ENCODE peak calls at places on chromosomes 11 and 22, in six cellular contexts. W is gastrocnemius medialis, Z is adrenal gland, C is uterus, D is lung, E is PC-9. N is an unnamed sample. For H3K4me1, the result is how much of the 10 kb centered on the place peaks cover.

GRCh38 chr22:29737251-29738117 is 17.7 kb downstream of the CABP7 start:
- DNase-seq in W (no peak), D (no peak), Z (peak), C (no peak), E (no peak), N (no peak)

GRCh38 chr11:12680940-12681258 is 6.7 kb downstream of the TEAD1 start:
- DNase-seq in E (no peak), W (no peak), D (no peak), C (no peak), Z (no peak), N (no peak)

GRCh38 chr11:122633219-122633829 is 22.2 kb upstream of the UBASH3B start:
- DNase-seq in W (no peak), D (no peak), E (no peak), C (no peak), Z (peak), N (no peak)

GRCh38 chr11:35404397-35404775 is 15.0 kb downstream of the SLC1A2 start:
- DNase-seq in Z (peak), C (no peak), D (peak), E (peak), W (no peak), N (no peak)

GRCh38 chr11:808427-809286 is 1.1 kb upstream of the RPLP2 start:
- DNase-seq in W (peak), E (no peak), Z (no peak), C (no peak), D (no peak), N (no peak)

GRCh38 chr11:102986815-102987214 is 31.3 kb upstream of the MMP13 start:
- DNase-seq in C (no peak), E (no peak), D (no peak), W (no peak), Z (no peak), N (no peak)

GRCh38 chr22:27068121-27068520 is 410.7 kb downstream of the MIAT start:
- DNase-seq in E (no peak), W (no peak), D (no peak), C (no peak), Z (no peak), N (no peak)

GRCh38 chr11:75801362-75802021 is 13.5 kb upstream of the UVRAG start:
- DNase-seq in E (no peak), D (no peak), W (peak), Z (peak), C (no peak), N (no peak)

DNA sequence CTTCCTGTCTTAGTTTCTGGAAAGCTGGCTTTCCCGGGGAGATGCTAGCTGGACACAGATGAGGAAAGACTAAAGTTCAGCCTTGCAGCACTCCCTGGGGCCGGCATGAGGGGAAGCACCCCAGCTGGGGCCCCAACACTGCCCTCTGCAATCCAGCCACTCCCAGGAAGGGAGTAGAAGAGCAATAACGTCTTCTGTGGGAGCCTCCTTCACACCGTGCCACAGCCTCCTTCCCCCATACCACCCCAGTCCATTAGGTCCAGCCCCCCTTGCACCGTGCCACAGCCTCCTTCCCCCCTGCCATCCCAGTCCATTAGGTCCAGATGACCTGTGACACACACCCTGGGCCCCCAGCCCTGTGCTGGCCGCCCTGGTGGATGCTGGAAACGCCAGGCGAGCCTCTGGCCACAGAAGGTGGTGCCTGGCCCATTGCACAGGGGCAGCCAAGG is 44.1 kb upstream of the PRDM11 start:
- DNase-seq in D (no peak), W (no peak), C (no peak), E (no peak), Z (no peak), N (no peak)
- H3K27ac ChIP-seq in D (no peak), W (no peak), C (no peak), E (no peak), Z (no peak), N (no peak)

DNA sequence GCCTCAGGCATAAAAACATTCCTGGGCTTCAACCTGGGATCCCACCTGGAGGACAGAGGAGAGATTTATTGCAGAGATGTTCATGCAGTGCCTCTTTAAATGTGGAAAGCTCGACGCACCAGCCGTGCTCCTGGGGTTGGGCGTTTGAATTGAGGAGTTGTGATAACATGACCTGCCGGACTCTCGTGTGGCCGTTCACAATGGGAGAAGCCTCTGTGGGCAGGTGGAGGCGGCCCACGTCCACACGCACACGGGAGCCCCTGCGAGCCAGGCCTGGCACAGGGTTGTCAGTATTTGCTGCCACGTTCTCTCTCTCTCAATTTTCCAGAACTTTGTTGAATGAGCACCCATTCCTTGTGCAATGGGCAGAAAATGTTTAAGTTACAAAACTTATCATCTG is 58.3 kb upstream of the PPARA start:
- DNase-seq in C (no peak), Z (no peak), W (no peak), D (no peak), E (no peak), N (no peak)
- H3K4me1 ChIP-seq in C (half or more), Z (half or more), W (half or more), D (half or more), E (under half), N (half or more)

GRCh38 chr22:17951315-17951714 is 73.0 kb downstream of the MICAL3 start:
- DNase-seq in C (no peak), D (no peak), E (no peak), Z (no peak), W (no peak), N (no peak)
- H3K27ac ChIP-seq in C (no peak), D (peak), E (no peak), Z (peak), W (peak), N (no peak)

DNA sequence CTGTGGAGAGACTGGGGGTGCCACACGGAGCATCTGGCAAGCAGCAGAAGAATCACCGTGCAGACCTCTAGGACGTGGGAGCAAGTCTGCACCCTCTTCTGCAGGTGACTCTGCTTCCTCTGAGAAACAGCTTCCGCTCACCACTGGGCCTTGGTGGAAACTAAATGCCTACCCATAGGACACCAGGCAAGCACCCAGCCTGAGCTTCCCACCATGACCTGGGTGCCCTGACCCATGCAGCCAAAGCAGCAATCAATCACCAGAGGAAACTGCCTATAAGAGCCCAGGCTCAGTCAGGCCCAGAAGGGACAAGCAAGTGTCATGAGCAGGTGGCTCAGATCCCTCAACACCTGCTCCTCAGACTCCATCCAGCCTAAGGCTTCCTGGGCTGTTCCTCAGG is 63.4 kb downstream of the IGLL5 start:
- DNase-seq in W (no peak), C (no peak), Z (no peak), D (no peak), E (no peak), N (no peak)
- H3K4me1 ChIP-seq in W (under half), C (under half), Z (under half), D (under half), E (under half), N (under half)

DNA sequence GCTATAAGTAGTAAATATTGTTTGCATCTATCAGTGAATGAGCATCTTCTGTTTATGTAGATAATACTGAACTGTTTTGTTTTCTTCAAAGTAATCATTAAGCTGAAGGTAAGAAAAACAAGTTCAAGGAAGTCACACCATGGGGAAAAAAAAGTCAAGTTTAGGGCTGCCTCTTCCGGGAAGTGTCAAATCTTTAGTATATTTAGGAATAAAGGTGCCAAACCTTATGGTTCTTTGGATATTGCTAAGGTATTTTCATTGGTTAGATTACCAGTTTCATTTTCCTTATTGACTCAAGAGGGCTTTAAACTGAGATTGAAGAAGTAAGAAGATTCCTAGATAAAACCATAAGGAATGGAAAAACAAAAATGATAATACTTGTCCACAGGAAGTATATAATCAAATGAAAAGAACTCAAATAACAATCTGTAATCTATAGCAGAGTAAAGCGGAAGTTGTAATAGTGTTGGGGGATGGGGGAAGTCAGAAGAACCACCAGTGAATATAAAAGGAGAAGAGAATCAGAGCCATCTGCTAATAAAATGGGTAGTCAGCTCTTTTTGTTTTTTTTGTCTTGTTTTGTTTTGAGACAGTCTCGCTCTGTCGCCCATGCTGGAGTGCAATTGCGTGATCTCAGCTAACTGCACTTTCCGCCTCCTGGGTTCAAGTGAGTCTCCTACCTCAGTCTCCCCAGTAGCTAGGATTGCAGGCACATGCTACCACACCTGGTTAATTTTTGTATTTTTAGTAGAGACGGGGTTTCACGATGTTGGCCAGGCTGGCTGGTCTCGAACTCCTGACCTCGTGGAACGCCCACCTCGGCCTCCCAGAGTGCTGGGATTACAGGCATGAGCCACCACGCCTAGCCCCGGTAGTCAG is 2.3 kb downstream of the ATM start:
- DNase-seq in E (no peak), D (no peak), C (no peak), W (no peak), Z (no peak), N (no peak)
- H3K27ac ChIP-seq in E (no peak), D (peak), C (peak), W (peak), Z (peak), N (no peak)

DNA sequence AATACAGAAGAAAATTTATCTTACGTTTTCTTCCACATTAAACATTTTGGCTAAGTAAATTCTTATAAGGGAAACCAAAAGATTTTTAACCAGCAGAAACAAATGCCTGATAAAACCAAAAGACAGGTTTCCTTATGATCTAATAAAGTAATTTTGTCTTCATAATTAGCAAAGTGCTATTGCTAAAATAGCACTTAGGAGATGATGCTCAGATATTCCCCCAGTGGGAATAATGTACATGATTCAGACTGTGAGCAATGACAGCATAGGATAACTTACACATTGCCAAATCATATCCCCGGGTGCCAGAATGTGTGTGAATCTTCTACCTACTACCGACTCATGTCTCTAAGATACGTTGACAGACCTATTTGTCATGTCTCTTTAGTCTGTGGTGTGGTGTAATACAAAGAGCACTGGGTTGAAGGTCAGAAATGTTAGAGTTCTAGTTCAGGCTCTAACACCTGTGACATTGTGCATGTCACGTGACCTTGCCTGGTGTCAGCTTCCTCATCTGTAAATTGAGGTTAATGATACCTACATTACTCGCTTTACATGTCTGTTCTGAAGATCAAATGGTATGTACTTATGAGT is 30.9 kb upstream of the PICALM start:
- DNase-seq in Z (no peak), W (no peak), E (peak), D (no peak), C (no peak), N (no peak)
- H3K4me1 ChIP-seq in Z (under half), W (under half), E (under half), D (under half), C (under half), N (under half)

GRCh38 chr11:9858822-9859221 is 194.9 kb downstream of the SWAP70 start:
- DNase-seq in Z (no peak), E (no peak), D (no peak), W (no peak), C (no peak), N (no peak)

GRCh38 chr11:9861860-9862725 is 198.2 kb downstream of the SWAP70 start:
- DNase-seq in Z (peak), E (peak), D (peak), W (peak), C (peak), N (no peak)

GRCh38 chr11:9859491-9860305 is 195.8 kb downstream of the SWAP70 start:
- DNase-seq in D (no peak), E (no peak), Z (no peak), W (no peak), C (no peak), N (no peak)

GRCh38 chr11:9858218-9858617 is 194.3 kb downstream of the SWAP70 start:
- DNase-seq in D (no peak), C (no peak), W (no peak), E (no peak), Z (no peak), N (no peak)

DNA sequence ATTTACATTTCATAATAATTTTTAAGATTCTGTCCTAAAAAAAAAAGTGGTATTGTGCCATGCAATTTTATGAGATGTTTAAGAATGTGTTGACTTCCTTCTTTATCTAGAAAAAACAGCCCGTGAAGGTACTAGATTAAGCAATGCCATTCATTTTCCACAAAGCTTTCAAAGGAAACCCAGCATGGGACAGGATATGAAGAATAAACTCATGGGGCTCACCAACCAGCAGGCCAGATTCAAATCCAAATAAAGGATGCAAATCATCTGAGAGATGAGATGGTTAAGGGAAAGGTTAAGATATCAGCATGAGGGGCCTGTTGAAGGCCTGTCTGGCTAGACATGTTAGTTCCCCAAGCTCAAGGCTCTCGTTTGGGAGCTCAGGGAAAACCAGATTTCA is 199.1 kb downstream of the SWAP70 start:
- DNase-seq in E (no peak), C (no peak), W (no peak), D (no peak), Z (no peak), N (no peak)
- H3K27ac ChIP-seq in E (no peak), C (no peak), W (no peak), D (no peak), Z (no peak), N (no peak)

DNA sequence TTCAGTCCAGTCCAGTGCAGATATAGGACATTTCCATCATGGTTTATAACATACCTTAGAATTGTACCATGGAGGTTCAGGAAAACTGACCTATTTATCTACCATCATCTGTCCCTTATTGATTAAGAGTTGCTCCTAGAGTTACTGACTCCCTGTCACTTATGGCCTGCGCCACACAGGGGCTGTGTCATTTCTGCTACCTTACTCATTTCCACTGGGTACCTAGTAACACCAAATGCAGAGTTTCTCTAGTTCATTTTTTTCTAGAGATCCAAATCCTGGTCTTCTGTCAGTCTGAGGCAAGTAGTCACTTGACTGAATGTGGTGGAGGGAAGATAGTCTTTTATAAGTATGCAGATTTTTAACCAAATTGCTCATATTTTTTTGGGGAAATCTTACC is 59.2 kb downstream of the PDE3B start:
- DNase-seq in W (no peak), Z (no peak), C (no peak), E (no peak), D (no peak), N (no peak)
- H3K4me1 ChIP-seq in W (under half), Z (under half), C (under half), E (under half), D (under half), N (under half)

GRCh38 chr22:44668190-44668885 is 33.7 kb upstream of the PRR5 start:
- DNase-seq in W (no peak), Z (no peak), D (no peak), C (no peak), E (no peak), N (no peak)

GRCh38 chr22:44666207-44666585 is 35.8 kb upstream of the PRR5 start:
- DNase-seq in C (no peak), D (no peak), W (no peak), Z (no peak), E (no peak), N (no peak)

GRCh38 chr22:44668886-44669724 is 32.9 kb upstream of the PRR5 start:
- DNase-seq in D (no peak), Z (no peak), W (no peak), C (no peak), E (no peak), N (no peak)

GRCh38 chr22:44667829-44668189 is 34.2 kb upstream of the PRR5 start:
- DNase-seq in E (no peak), C (no peak), W (no peak), Z (no peak), D (no peak), N (no peak)

GRCh38 chr22:44667276-44667675 is 34.7 kb upstream of the PRR5 start:
- DNase-seq in Z (no peak), W (no peak), C (no peak), E (no peak), D (no peak), N (no peak)
- H3K27ac ChIP-seq in Z (no peak), W (no peak), C (no peak), E (no peak), D (peak), N (no peak)

GRCh38 chr11:45920531-45921477 is 1.7 kb upstream of the LARGE2 start:
- DNase-seq in Z (no peak), C (no peak), E (no peak), D (no peak), W (no peak), N (no peak)
- H3K4me1 ChIP-seq in Z (under half), C (under half), E (under half), D (under half), W (under half), N (under half)

N was measured in thoracic aorta.